ENCODE peak calls at places on chromosomes 3 and 15, in six cellular contexts. P is IMR-90, T is neuronal stem cell, L is trophoblast cell, I is mesendoderm, N is H9. X is an unnamed sample.

GRCh38 chr3:184174278-184174645 is 393 bp upstream of the AP2M1 start:
- DNase-seq in T (no peak), I (no peak), L (no peak), P (no peak), N (no peak), X (no peak)

GRCh38 chr3:73521936-73522335 is 102.8 kb downstream of the PDZRN3 start:
- DNase-seq in T (no peak), N (no peak), I (no peak), L (no peak), P (no peak), X (no peak)

GRCh38 chr3:179452872-179453271 is 1.6 kb upstream of the GNB4 start:
- DNase-seq in N (no peak), I (no peak), P (no peak), T (no peak), L (no peak), X (no peak)

GRCh38 chr15:34116620-34117019 is 14.7 kb downstream of the PGBD4 start:
- DNase-seq in P (no peak), I (no peak), T (no peak), N (no peak), L (peak; percentile 88), X (no peak)

GRCh38 chr3:111712294-111713180 is 117.4 kb upstream of the ZBED2 start:
- DNase-seq in T (no peak), N (no peak), P (no peak), L (peak; percentile 13), I (peak; percentile 56), X (no peak)

GRCh38 chr15:45307230-45307924 is 55.3 kb downstream of the SLC28A2 start:
- DNase-seq in P (peak; percentile 59), N (no peak), L (peak; percentile 50), T (no peak), I (no peak), X (peak; percentile 43)

GRCh38 chr3:129592362-129593150 is 13.9 kb downstream of the PLXND1 start:
- DNase-seq in I (peak; percentile 85), P (no peak), N (peak; percentile 68), T (no peak), L (peak; percentile 16), X (peak; percentile 77)

GRCh38 chr3:177358085-177358967 is 161.0 kb upstream of the TBL1XR1 start:
- DNase-seq in T (no peak), L (peak; percentile 95), I (peak; percentile 97), N (peak; percentile 75), P (peak; percentile 56), X (peak; percentile 81)

GRCh38 chr3:98972155-98972554 is 70.7 kb upstream of the DCBLD2 start:
- DNase-seq in P (peak; percentile 98), L (no peak), T (no peak), I (no peak), N (no peak), X (peak; percentile 95)

GRCh38 chr3:116322761-116323160 is 122.5 kb downstream of the LSAMP start:
- DNase-seq in N (no peak), T (no peak), L (no peak), I (no peak), P (no peak), X (no peak)

GRCh38 chr3:19183572-19183971 is 35.3 kb downstream of the KCNH8 start:
- DNase-seq in N (no peak), L (no peak), I (no peak), P (no peak), T (no peak), X (no peak)

GRCh38 chr3:172293093-172293492 is 155.2 kb downstream of the GHSR start:
- DNase-seq in P (no peak), L (no peak), I (no peak), N (no peak), T (no peak), X (no peak)

GRCh38 chr3:3798641-3799113 is 554 bp upstream of the LRRN1 start:
- DNase-seq in L (peak; percentile 20), I (peak; percentile 76), P (no peak), N (peak; percentile 69), T (no peak), X (no peak)

GRCh38 chr3:46135475-46135874 is 72.6 kb downstream of the CCR1 start:
- DNase-seq in L (no peak), P (no peak), T (no peak), I (no peak), N (no peak), X (no peak)

GRCh38 chr3:50708620-50709019 is 33.9 kb downstream of the DOCK3 start:
- DNase-seq in I (no peak), P (no peak), N (no peak), L (no peak), T (no peak), X (no peak)

DNA sequence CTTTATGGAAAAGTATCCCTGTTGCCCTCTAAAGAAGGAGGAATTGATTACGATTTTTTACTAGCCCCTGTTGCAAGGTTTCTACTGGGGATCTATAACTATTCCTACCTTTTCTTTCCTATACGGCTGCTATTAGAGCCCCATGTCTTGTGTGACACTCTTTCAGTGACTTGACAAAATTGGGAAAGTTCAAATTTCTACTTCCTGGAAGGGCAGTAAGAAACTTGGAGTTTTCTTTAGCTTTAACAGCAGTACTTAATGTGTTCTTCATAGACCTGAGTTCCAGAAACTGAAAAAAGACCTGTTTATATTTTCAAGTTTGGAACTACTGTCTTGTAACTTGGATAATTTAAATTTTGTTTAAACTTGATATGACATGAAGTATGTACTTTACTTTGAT is 54.7 kb downstream of the TRPC1 start:
- DNase-seq in I (no peak), N (no peak), T (no peak), P (no peak), L (no peak), X (no peak)
- H3K23ac ChIP-seq in I (no peak overlapping the region), N (no peak overlapping the region), T (no peak overlapping the region), P (no peak overlapping the region), L (no peak overlapping the region), X (no peak overlapping the region)

DNA sequence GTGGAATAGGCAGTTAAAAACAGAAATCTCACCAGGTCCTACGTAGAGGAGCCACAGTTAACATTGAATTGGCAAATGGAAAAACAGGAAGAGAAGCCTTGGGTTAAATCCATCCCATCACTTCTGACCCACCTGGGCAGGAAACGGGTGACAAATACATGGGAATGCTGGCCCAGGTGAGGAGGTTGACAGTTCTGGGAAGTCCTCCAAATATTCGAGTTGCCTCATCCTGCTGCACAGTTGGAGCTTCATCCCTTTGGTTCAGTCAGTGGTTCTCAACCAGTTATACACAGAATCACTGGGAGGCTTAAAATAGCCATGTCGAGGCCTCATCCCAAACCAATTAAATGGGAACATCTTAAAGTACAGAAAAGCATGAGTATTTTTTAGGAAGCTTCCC is 5.3 kb downstream of the MYZAP start:
- DNase-seq in T (no peak), I (no peak), P (no peak), L (peak; percentile 10), N (no peak), X (no peak)
- H3K27ac ChIP-seq in T (no peak overlapping the region), I (no peak overlapping the region), P (no peak overlapping the region), L (no peak overlapping the region), N (no peak overlapping the region), X (no peak overlapping the region)

DNA sequence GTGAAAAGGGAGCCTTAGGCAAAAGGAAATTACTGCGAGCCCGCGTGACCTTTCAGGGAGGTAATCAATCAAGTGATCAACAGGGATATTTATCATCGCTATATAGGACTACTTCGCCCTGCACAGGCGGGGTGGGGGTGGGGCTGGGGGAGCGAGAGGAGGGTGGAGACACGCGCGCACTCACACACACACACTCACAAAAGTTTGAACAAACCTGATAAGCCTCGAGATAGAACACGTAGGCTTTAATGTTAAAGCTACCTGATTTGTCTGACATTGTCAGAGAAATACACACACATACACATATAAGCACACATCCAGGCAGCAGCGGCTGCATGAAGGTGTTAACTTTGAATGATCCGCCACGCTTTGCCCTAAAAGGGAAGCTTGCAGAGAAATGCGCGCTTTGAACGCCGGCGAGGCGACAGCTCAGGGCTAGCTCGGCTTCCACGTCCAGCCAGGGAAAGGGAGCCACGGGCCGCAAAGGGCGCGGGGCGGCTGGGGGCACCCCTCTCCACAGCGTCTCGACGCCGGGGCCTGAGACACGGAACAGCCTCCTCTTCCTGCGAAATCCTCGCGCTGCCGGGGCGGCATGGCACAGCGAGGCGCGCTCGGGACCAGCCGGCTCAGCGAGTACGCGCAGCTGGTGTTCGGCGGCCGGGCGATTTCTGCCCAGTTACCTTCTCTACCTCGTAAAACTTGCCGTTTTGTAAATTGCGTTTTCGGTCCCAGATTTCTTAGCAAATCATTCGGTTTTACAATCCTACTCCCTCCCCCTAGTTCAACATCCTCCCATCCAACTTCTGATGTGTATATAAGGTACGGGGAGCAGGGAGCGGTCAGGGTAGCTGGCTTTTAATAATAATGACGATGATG is 4.8 kb upstream of the MECOM start:
- DNase-seq in T (peak; percentile 52), L (peak; percentile 58), I (peak; percentile 60), P (peak; percentile 18), N (peak; percentile 54), X (peak; percentile 35)
- H3K23ac ChIP-seq in T (no peak overlapping the region), L (no peak overlapping the region), I (no peak overlapping the region), P (peak overlapping the region; percentile 88), N (no peak overlapping the region), X (no peak overlapping the region)

DNA sequence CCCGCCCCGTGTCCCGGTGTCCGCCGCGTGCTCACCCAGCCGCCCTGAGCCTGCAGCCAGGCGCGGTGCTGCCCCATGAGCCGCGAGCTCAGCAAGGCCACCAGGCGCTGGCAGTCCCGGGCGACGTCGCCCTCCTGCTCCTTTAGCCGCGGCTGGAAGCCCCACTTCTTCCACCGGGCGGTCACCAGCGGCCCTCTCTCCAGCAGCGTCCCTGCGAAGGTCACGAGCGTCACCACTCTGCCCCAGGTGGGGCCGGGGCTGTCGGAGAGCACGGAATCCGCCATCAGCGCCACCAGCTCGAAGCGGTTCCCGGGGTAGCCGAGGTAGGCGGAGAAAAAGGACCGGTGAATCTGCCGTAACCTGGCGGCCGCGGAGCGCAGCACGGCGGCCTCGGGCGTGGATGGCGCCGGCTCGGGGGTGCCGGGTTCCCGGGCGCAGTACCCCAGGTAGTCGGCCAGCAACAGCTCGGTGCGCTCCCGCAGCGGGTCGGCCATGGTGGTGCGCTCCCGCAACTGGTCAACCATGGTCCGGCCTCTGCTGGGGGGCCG is 298 bp downstream of the BCL2L10 start:
- DNase-seq in P (no peak), N (peak; percentile 59), T (no peak), I (no peak), L (peak; percentile 41), X (no peak)
- H3K27ac ChIP-seq in P (no peak overlapping the region), N (no peak overlapping the region), T (no peak overlapping the region), I (no peak overlapping the region), L (no peak overlapping the region), X (no peak overlapping the region)

DNA sequence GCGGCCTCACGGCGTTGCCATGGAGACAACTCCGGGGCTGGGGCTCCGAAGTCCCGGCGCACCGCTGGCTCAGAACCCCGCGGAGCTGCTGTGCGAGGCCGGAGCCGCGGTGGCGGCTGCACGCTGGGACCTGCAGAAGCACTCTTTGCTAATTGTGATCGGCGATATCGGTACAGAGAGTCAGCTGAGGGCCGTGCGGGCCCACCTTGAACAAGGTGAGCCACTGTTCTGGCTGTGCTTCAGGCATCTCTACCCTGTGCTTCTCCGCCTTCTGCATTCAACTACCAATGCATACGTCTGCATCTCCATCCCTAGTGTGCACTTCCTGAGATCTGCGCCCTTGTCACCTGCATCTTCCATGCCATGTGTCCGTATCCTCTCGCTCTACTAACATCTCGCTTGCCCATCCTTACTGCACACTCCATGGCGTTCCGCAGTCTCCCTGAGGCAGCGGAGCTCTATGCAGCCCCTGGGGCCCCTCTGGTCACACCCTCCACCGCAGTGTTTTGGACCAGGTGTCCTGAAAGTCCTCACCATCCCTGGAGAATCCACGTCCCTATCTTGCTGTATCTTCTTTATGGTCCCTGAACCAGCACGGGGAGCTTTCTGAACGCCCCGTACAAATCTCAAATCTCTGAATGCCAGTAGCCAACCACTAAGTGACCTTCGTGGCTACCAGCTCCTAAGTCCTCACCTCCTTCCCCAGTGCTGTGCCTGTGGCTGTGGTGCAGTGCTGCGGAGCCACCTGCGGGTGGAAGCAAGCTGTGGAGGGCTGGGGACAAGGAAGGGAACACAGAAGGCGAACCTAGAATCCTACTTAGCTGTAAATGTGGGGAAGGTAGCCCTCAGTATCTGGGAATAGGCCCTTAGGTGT is 6.2 kb upstream of the MAP1A start:
- DNase-seq in T (no peak), P (no peak), N (peak; percentile 63), I (peak; percentile 76), L (peak; percentile 44), X (peak; percentile 50)
- H3K23ac ChIP-seq in T (peak overlapping the region; percentile 30), P (peak overlapping the region; percentile 66), N (no peak overlapping the region), I (no peak overlapping the region), L (no peak overlapping the region), X (no peak overlapping the region)

GRCh38 chr3:159881828-159882309 is 106.8 kb upstream of the IL12A start:
- DNase-seq in I (peak; percentile 70), L (peak; percentile 51), N (peak; percentile 54), P (no peak), T (no peak), X (no peak)
- H3K27ac ChIP-seq in I (no peak overlapping the region), L (peak overlapping the region; percentile 40), N (no peak overlapping the region), P (no peak overlapping the region), T (no peak overlapping the region), X (peak overlapping the region; percentile 9)

X was measured in mesenchymal stem cell.